ENCODE peak calls at places on chromosomes 5 and 9, in ten cellular contexts. Z is CD8-positive, alpha-beta memory T cell; R is fibroblast of lung; A is astrocyte; W is neural progenitor cell; G is SK-N-SH; L is CD4-positive, CD25-positive, alpha-beta regulatory T cell; J is right atrium auricular region; C is aorta; V is Karpas-422. P is an unnamed sample. For H3K27me3 and H3K9me3, the result is how much of the 10 kb centered on the place peaks cover.

GRCh38 chr5:75668988-75669760 is 48.1 kb downstream of the POC5 start:
- DNase-seq in R (no peak), W (no peak), G (no peak), L (peak), A (peak), V (peak), J (no peak), Z (peak), C (no peak), P (no peak)

GRCh38 chr5:117455236-117456233 is 880.9 kb upstream of the SEMA6A start:
- DNase-seq in V (no peak), C (peak), G (no peak), L (no peak), R (no peak), Z (no peak), J (no peak), W (peak), A (no peak), P (no peak)

GRCh38 chr5:58773744-58774441 is 191.0 kb downstream of the RAB3C start:
- DNase-seq in R (no peak), L (no peak), Z (no peak), G (no peak), W (no peak), C (no peak), A (no peak), V (no peak), J (no peak), P (no peak)

GRCh38 chr5:65190328-65191053 is 291.2 kb downstream of the ADAMTS6 start:
- DNase-seq in V (no peak), C (no peak), Z (no peak), L (no peak), A (peak), J (no peak), G (no peak), W (no peak), R (peak), P (no peak)

GRCh38 chr5:64331597-64332277 is 166.1 kb downstream of the RNF180 start:
- DNase-seq in W (no peak), J (no peak), L (no peak), Z (no peak), C (peak), G (no peak), V (no peak), R (no peak), A (no peak), P (no peak)

GRCh38 chr5:90111354-90112070 is 298.0 kb downstream of the CETN3 start:
- DNase-seq in R (peak), J (no peak), Z (no peak), W (no peak), V (no peak), G (no peak), L (no peak), A (peak), C (no peak), P (no peak)

GRCh38 chr5:72596956-72597355 is 89.7 kb upstream of the ZNF366 start:
- DNase-seq in J (no peak), L (no peak), V (no peak), W (no peak), G (no peak), R (no peak), Z (no peak), A (no peak), C (no peak), P (no peak)

GRCh38 chr5:173315495-173316352 is 12.5 kb downstream of the STC2 start:
- DNase-seq in W (peak), J (no peak), C (peak), R (peak), A (peak), G (peak), V (no peak), L (no peak), Z (no peak), P (peak)

GRCh38 chr5:133913413-133914155 is 54.8 kb downstream of the C5orf15 start:
- DNase-seq in R (no peak), Z (no peak), L (no peak), W (no peak), J (no peak), G (no peak), A (no peak), C (no peak), V (no peak), P (no peak)

GRCh38 chr9:80435591-80435990 is 863.8 kb downstream of the TLE4 start:
- DNase-seq in G (no peak), J (no peak), A (no peak), V (no peak), Z (no peak), C (no peak), L (no peak), W (peak), R (no peak), P (no peak)

GRCh38 chr5:124902097-124902821 is 155.8 kb upstream of the ZNF608 start:
- DNase-seq in W (no peak), Z (no peak), L (no peak), C (no peak), V (peak), J (no peak), A (peak), G (no peak), R (peak), P (no peak)

GRCh38 chr9:113139225-113139829 is 11.5 kb upstream of the SLC31A2 start:
- DNase-seq in G (no peak), W (no peak), V (no peak), Z (no peak), J (no peak), R (no peak), L (no peak), A (no peak), C (no peak), P (no peak)

GRCh38 chr9:113131689-113132151 is 19.1 kb upstream of the SLC31A2 start:
- DNase-seq in R (peak), A (no peak), J (no peak), Z (no peak), V (peak), W (peak), C (no peak), L (no peak), G (no peak), P (no peak)

GRCh38 chr9:113139953-113140352 is 10.9 kb upstream of the SLC31A2 start:
- DNase-seq in A (no peak), C (no peak), V (no peak), J (no peak), Z (no peak), G (no peak), R (no peak), W (no peak), L (no peak), P (no peak)

GRCh38 chr9:113138760-113139159 is 12.0 kb upstream of the SLC31A2 start:
- DNase-seq in W (no peak), R (no peak), G (no peak), A (no peak), C (no peak), Z (no peak), L (no peak), J (no peak), V (no peak), P (no peak)

GRCh38 chr9:113137196-113138168 is 13.3 kb upstream of the SLC31A2 start:
- DNase-seq in C (no peak), V (no peak), L (no peak), Z (no peak), R (no peak), W (no peak), J (no peak), A (no peak), G (no peak), P (no peak)
- H3K27me3 ChIP-seq in C (under half), V (under half), L (under half), Z (under half), R (under half), W (under half), J (under half), A (under half), G (under half), P (under half)

GRCh38 chr5:178467261-178468195 is 122.7 kb downstream of the COL23A1 start:
- DNase-seq in Z (no peak), J (no peak), C (peak), A (no peak), R (peak), W (no peak), V (no peak), L (no peak), G (no peak), P (peak)
- H3K9me3 ChIP-seq in Z (under half), J (under half), C (under half), A (under half), R (under half), W (under half), V (under half), L (under half), G (under half), P (under half)

GRCh38 chr5:175548899-175549311 is 70.5 kb downstream of the SFXN1 start:
- DNase-seq in W (peak), V (no peak), R (no peak), C (no peak), J (peak), Z (no peak), L (no peak), A (no peak), G (no peak), P (no peak)
- H3K27me3 ChIP-seq in W (under half), V (under half), R (under half), C (under half), J (under half), Z (under half), L (under half), A (under half), G (under half), P (under half)

DNA sequence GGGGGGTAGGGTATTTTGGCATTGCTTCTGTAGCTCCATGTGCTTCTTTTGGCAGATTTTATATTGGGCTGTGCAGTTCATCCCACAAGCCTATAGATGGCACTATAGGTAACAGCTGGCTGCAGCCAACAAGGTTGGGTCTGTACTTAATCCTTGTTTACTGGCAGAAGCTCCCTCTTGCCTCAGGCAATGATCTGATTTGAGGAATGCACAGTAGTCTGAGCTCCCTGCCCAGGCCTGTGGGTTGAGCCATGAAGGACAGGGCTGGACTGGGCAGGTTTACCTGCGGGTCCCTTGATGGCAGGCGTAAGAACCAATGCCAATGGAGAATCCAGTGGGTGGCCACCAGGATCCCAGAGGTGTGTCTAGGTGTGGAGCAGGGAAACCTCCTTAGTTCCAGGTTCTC is 11.7 kb upstream of the OR1J2 start:
- DNase-seq in W (peak), C (no peak), J (no peak), L (peak), Z (peak), R (peak), G (peak), V (peak), A (peak), P (no peak)
- H3K9me3 ChIP-seq in W (under half), C (under half), J (under half), L (under half), Z (under half), R (under half), G (under half), V (under half), A (under half), P (under half)

GRCh38 chr5:1723957-1724821 is 75.4 kb downstream of the MRPL36 start:
- DNase-seq in C (no peak), Z (no peak), W (no peak), G (no peak), J (peak), V (no peak), R (no peak), L (no peak), A (no peak), P (no peak)
- H3K27me3 ChIP-seq in C (under half), Z (under half), W (under half), G (half or more), J (under half), V (under half), R (under half), L (under half), A (under half), P (under half)

DNA sequence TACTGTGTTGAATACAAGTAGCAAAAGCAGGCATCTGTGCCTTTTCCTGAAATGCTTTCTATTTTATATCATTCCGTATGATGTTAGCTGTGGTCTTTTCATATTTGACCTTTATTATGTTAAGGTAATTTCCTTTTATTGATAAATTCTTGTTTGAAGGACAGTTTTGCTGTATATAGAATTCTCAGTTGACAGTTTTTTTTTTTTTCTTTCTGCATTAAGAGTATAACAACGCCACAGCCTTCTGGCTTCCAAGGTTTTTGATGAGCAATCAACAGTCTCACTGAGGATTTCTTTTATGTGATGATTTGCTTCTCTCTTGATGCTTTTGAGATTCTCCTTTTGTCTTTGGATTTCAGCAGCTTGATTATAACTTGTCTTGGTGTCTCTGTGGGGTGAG is 23.6 kb downstream of the ZNF483 start:
- DNase-seq in L (no peak), G (no peak), W (no peak), J (no peak), A (no peak), R (no peak), V (no peak), Z (no peak), C (no peak), P (no peak)
- H3K9me3 ChIP-seq in L (half or more), G (under half), W (half or more), J (half or more), A (under half), R (under half), V (under half), Z (under half), C (under half), P (under half)